ENCODE peak calls at places on chromosomes 16 and 17, in four cellular contexts. C, F, J and Q are unnamed samples.

GRCh38 chr17:66365204-66365524 is 62.8 kb downstream of the PRKCA start:
- DNase-seq in J (no peak), F (no peak), C (no peak), Q (no peak)

GRCh38 chr17:49549311-49549605 is 26.4 kb upstream of the NXPH3 start:
- DNase-seq in C (no peak), J (no peak), F (no peak), Q (no peak)

GRCh38 chr17:57530508-57530907 is 214.6 kb downstream of the CCDC182 start:
- DNase-seq in F (no peak), J (no peak), C (no peak), Q (no peak)

GRCh38 chr17:14294876-14295275 is 6.0 kb upstream of the HS3ST3B1 start:
- DNase-seq in C (no peak), F (no peak), J (no peak), Q (no peak)

GRCh38 chr16:79923431-79923830 is 322.9 kb upstream of the MAF start:
- DNase-seq in F (no peak), C (no peak), J (no peak), Q (no peak)

GRCh38 chr16:1279945-1280589 is 24.2 kb downstream of the TPSD1 start:
- DNase-seq in C (no peak), J (no peak), F (no peak), Q (no peak)

GRCh38 chr17:80769936-80770625 is 221.6 kb upstream of the CHMP6 start:
- DNase-seq in J (no peak), F (no peak), C (no peak), Q (no peak)

GRCh38 chr16:87550510-87550961 is 51.8 kb upstream of the JPH3 start:
- DNase-seq in F (no peak), C (no peak), J (no peak), Q (peak; percentile 73)

GRCh38 chr16:84479716-84480450 is 24.6 kb downstream of the MEAK7 start:
- DNase-seq in F (no peak), C (no peak), J (no peak), Q (no peak)

GRCh38 chr17:57264776-57265175 is 8.5 kb downstream of the MSI2 start:
- DNase-seq in F (no peak), C (no peak), J (no peak), Q (peak; percentile 19)

GRCh38 chr17:57468932-57469775 is 212.8 kb downstream of the MSI2 start:
- DNase-seq in F (peak; percentile 68), J (peak; percentile 66), C (no peak), Q (no peak)

GRCh38 chr16:5621826-5622225 is 524.2 kb upstream of the EEF2KMT start:
- DNase-seq in J (no peak), F (no peak), C (no peak), Q (no peak)

GRCh38 chr17:75755205-75755901 is 9.6 kb downstream of the GALK1 start:
- DNase-seq in J (no peak), C (no peak), F (no peak), Q (no peak)

GRCh38 chr16:15607700-15608396 is 35.1 kb downstream of the MARF1 start:
- DNase-seq in C (no peak), F (no peak), J (peak; percentile 67), Q (peak; percentile 5)

GRCh38 chr17:69883139-69883538 is 191.9 kb upstream of the KCNJ16 start:
- DNase-seq in J (no peak), C (no peak), F (no peak), Q (no peak)

GRCh38 chr17:58527949-58528348 is 13.5 kb upstream of the MTMR4 start:
- DNase-seq in J (no peak), F (no peak), C (no peak), Q (no peak)

GRCh38 chr17:35740997-35741931 is 9.8 kb downstream of the RASL10B start:
- DNase-seq in J (no peak), F (no peak), C (no peak), Q (no peak)

GRCh38 chr17:15498107-15498506 is 30.7 kb upstream of the CDRT4 start:
- DNase-seq in F (no peak), J (no peak), C (no peak), Q (no peak)

GRCh38 chr17:52147872-52148271 is 10.6 kb downstream of the CA10 start:
- DNase-seq in C (no peak), J (no peak), F (no peak), Q (no peak)

GRCh38 chr17:5610956-5611355 is 26.6 kb upstream of the NLRP1 start:
- DNase-seq in F (no peak), C (no peak), J (no peak), Q (no peak)

GRCh38 chr17:75830168-75831031 is 13.8 kb downstream of the UNC13D start:
- DNase-seq in F (no peak), C (no peak), J (no peak), Q (no peak)

GRCh38 chr17:27290916-27291598 is 2.9 kb upstream of the WSB1 start:
- DNase-seq in C (no peak), J (peak; percentile 28), F (no peak), Q (peak; percentile 82)

GRCh38 chr17:69602969-69603368 is 188.5 kb downstream of the MAP2K6 start:
- DNase-seq in F (no peak), C (no peak), J (no peak), Q (no peak)

GRCh38 chr16:87956169-87956770 is 5.0 kb downstream of the BANP start:
- DNase-seq in J (no peak), C (no peak), F (peak; percentile 42), Q (peak; percentile 34)

GRCh38 chr17:12691173-12691572 is 25.5 kb downstream of the MYOCD start:
- DNase-seq in J (no peak), F (no peak), C (no peak), Q (no peak)

GRCh38 chr17:40841246-40841645 is 18.8 kb upstream of the KRT10 start:
- DNase-seq in F (no peak), J (no peak), C (no peak), Q (no peak)

GRCh38 chr17:80441133-80441578 is 26.2 kb downstream of the ENDOV start:
- DNase-seq in F (no peak), C (no peak), J (peak; percentile 35), Q (peak; percentile 68)

GRCh38 chr16:50841081-50841886 is 99.4 kb downstream of the CYLD start:
- DNase-seq in J (no peak), F (no peak), C (no peak), Q (no peak)

GRCh38 chr16:50476486-50477260 is 71.5 kb upstream of the NKD1 start:
- DNase-seq in F (no peak), J (no peak), C (no peak), Q (no peak)

GRCh38 chr16:27925612-27926011 is 137.9 kb downstream of the GSG1L start:
- DNase-seq in C (no peak), J (no peak), F (no peak), Q (no peak)

GRCh38 chr17:38327936-38328335 is 15.8 kb downstream of the GPR179 start:
- DNase-seq in C (no peak), F (no peak), J (no peak), Q (no peak)

GRCh38 chr17:66777689-66778225 is 57.2 kb upstream of the CACNG5 start:
- DNase-seq in C (no peak), F (no peak), J (no peak), Q (peak; percentile 37)

GRCh38 chr17:58741121-58741625 is 14.5 kb upstream of the PPM1E start:
- DNase-seq in J (peak; percentile 41), C (peak; percentile 59), F (no peak), Q (peak; percentile 59)

GRCh38 chr17:16486373-16487250 is 5.4 kb downstream of the LRRC75A start:
- DNase-seq in C (no peak), F (no peak), J (no peak), Q (peak; percentile 69)

GRCh38 chr17:39192901-39193300 is 4.6 kb downstream of the CACNB1 start:
- DNase-seq in C (no peak), J (no peak), F (no peak), Q (no peak)

DNA sequence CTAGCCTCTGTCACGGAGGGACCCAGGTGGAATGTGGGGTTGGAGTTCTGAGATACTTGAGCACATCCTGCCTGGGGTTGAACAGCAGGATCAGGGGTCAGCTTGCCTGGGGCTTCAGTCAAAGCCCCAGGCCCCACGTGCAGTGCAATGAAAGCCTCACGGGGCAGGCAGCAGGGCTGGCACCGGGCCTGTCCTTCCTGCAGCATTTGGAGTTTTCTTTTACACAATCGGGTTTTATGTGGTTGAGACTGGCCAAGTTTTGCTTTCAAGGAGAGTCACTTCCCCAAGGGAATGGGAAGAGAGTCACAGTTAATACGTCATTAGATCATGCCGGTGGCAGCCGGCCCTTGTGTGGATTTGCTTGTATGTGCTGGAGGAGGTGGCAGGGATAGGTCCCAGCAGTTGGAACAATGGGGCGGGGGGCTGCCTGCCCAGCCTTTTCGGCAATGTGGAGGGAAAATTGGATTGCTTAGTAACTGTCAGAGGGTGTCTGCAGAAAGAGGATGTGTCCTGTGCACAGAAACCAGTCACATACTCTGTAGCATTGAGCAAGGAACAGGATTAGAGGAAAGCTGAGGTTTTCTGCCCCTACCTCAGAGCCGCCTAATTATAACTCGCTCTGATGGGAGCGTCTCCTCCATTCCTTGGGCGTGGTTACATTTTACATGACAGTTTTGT is 4.5 kb downstream of the RMI2 start:
- DNase-seq in F (no peak), C (no peak), J (no peak), Q (no peak)
- TF ChIP-seq JUND in F (no peak), C (no peak), J (no peak), Q (no peak)

DNA sequence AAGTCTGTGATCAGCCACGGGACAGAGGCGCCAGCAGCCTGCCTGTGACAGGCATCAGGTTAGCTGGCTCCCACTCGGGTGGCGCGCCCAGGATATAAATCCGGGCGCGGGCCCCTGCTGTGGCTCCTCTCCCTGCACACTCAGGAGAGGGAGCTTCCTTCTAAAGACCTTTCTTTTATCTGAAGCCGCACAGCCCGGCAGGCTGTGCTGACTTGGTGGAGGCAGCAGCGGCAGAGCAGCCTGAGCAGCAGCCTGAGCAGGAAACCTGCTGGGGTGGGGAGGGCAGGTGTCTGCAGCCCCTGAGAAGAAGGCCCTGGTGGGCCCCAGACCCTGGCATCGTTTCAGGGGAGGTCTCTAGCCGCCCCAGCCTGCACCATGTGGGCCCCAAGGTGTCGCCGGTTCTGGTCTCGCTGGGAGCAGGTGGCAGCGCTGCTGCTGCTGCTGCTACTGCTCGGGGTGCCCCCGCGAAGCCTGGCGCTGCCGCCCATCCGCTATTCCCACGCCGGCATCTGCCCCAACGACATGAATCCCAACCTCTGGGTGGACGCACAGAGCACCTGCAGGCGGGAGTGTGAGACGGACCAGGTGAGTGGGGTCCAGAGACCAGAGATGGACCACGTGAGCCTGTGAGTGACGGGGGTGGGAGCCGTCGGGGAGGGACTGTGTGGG is at the start of gene WFIKKN2:
- DNase-seq in C (no peak), J (no peak), F (no peak), Q (no peak)
- TF ChIP-seq JUND in C (no peak), J (no peak), F (no peak), Q (no peak)

DNA sequence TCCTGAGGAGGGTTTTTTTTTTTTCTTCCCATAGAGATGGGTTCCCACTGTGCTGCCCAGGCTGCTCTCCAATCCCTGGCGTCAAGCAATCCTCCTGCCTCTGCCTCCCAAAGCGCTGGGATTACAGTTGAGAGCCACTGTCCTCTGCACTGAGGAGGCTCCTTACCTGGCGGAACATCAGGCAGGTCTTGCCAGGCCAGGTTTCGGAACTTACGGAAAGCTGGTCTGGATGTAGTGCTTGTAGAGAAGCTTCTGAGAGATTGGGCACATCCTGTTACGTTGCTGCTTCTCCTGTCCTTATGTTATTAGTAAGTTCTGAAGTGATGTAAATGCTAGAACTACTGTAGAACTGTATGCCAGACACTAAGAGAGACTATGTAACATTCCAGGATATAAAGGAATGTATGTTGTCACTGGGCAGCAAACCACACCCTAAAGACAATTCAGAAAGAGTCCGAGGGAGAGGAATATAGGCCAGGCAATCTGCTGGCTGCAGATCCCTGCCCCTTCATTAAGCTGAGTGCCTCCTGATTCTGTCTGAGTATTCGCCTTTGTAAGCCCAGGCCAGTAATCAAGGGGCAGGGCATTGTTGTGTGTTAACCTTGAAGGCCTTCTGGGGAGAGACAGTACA is 21.1 kb downstream of the ETV4 start:
- DNase-seq in C (no peak), F (no peak), J (no peak), Q (no peak)
- TF ChIP-seq JUND in C (no peak), F (no peak), J (no peak), Q (no peak)

GRCh38 chr16:81457326-81458133 is 12.9 kb downstream of the CMIP start:
- DNase-seq in J (peak; percentile 89), F (no peak), C (peak; percentile 16), Q (no peak)
- TF ChIP-seq JUND in J (peak; percentile 84), F (no peak), C (peak; percentile 64), Q (no peak)